ENCODE peak calls at places on chromosomes 5 and 9, in five cellular contexts. One of them, this sample, is unnamed.

GRCh38 chr5:55429707-55430253 is 105.0 kb downstream of the PLPP1 start:
- DNase-seq in erythroblast: peak
- DNase-seq in AG09319: no peak
- DNase-seq in nucleus accumbens: no peak
- DNase-seq in activated T-cell treated with anti-CD3 and anti-CD28 coated beads, Interleukin-2, amount 50 U/mL, for 24 hours: no peak
- DNase-seq in this sample: no peak

GRCh38 chr5:171431251-171431777 is 11.9 kb downstream of the FGF18 start:
- DNase-seq in erythroblast: no peak
- DNase-seq in AG09319: no peak
- DNase-seq in nucleus accumbens: no peak
- DNase-seq in activated T-cell treated with anti-CD3 and anti-CD28 coated beads, Interleukin-2, amount 50 U/mL, for 24 hours: no peak
- DNase-seq in this sample: no peak

GRCh38 chr5:180305481-180305880 is 13.6 kb upstream of the MAPK9 start:
- DNase-seq in erythroblast: no peak
- DNase-seq in AG09319: no peak
- DNase-seq in nucleus accumbens: no peak
- DNase-seq in activated T-cell treated with anti-CD3 and anti-CD28 coated beads, Interleukin-2, amount 50 U/mL, for 24 hours: no peak
- DNase-seq in this sample: no peak

GRCh38 chr9:121305269-121305994 is 37.5 kb downstream of the GSN start:
- DNase-seq in erythroblast: no peak
- DNase-seq in AG09319: no peak
- DNase-seq in nucleus accumbens: no peak
- DNase-seq in activated T-cell treated with anti-CD3 and anti-CD28 coated beads, Interleukin-2, amount 50 U/mL, for 24 hours: no peak
- DNase-seq in this sample: no peak

GRCh38 chr9:133855802-133856592 is 117.8 kb upstream of the SARDH start:
- DNase-seq in erythroblast: no peak
- DNase-seq in AG09319: peak
- DNase-seq in nucleus accumbens: no peak
- DNase-seq in activated T-cell treated with anti-CD3 and anti-CD28 coated beads, Interleukin-2, amount 50 U/mL, for 24 hours: no peak
- DNase-seq in this sample: no peak

GRCh38 chr5:11075010-11075860 is 314.2 kb upstream of the DAP start:
- DNase-seq in erythroblast: no peak
- DNase-seq in AG09319: no peak
- DNase-seq in nucleus accumbens: peak
- DNase-seq in activated T-cell treated with anti-CD3 and anti-CD28 coated beads, Interleukin-2, amount 50 U/mL, for 24 hours: no peak
- DNase-seq in this sample: no peak

GRCh38 chr9:91659529-91660294 is 236.1 kb upstream of the NFIL3 start:
- DNase-seq in erythroblast: peak
- DNase-seq in AG09319: no peak
- DNase-seq in nucleus accumbens: no peak
- DNase-seq in activated T-cell treated with anti-CD3 and anti-CD28 coated beads, Interleukin-2, amount 50 U/mL, for 24 hours: no peak
- DNase-seq in this sample: no peak

GRCh38 chr5:174817610-174818009 is 93.2 kb downstream of the MSX2 start:
- DNase-seq in erythroblast: no peak
- DNase-seq in AG09319: no peak
- DNase-seq in nucleus accumbens: no peak
- DNase-seq in activated T-cell treated with anti-CD3 and anti-CD28 coated beads, Interleukin-2, amount 50 U/mL, for 24 hours: no peak
- DNase-seq in this sample: no peak

GRCh38 chr5:86129009-86129408 is 488.7 kb upstream of the COX7C start:
- DNase-seq in erythroblast: no peak
- DNase-seq in AG09319: no peak
- DNase-seq in nucleus accumbens: no peak
- DNase-seq in activated T-cell treated with anti-CD3 and anti-CD28 coated beads, Interleukin-2, amount 50 U/mL, for 24 hours: no peak
- DNase-seq in this sample: no peak